ENCODE peak calls at places on chromosomes 16 and 17, in six cellular contexts. W is mesendoderm, N is fibroblast of lung, U is neuronal stem cell, V is SK-N-SH, S is kidney. Z is an unnamed sample.
A peak's percentile ranks its signal among the peaks of the same experiment; 100 is the strongest.

GRCh38 chr17:1484586-1485310 is 7.7 kb downstream of the MYO1C start:
- DNase-seq in N (peak; percentile 25), U (peak; percentile 52), V (peak; percentile 74), W (peak; percentile 91), S (peak; percentile 88), Z (no peak)

GRCh38 chr17:19448341-19449268 is 37.6 kb downstream of the RNF112 start:
- DNase-seq in W (no peak), V (peak; percentile 29), U (no peak), S (no peak), N (peak; percentile 98), Z (peak; percentile 98)

GRCh38 chr16:57537596-57538234 is 1.3 kb upstream of the CCDC102A start:
- DNase-seq in N (no peak), U (no peak), V (no peak), W (no peak), S (no peak), Z (no peak)

GRCh38 chr17:565506-565905 is 149.1 kb downstream of the VPS53 start:
- DNase-seq in S (no peak), W (peak; percentile 35), V (peak; percentile 32), N (no peak), U (no peak), Z (no peak)

GRCh38 chr17:35944151-35944550 is 638 bp upstream of the LYZL6 start:
- DNase-seq in V (no peak), W (peak; percentile 14), U (no peak), N (no peak), S (no peak), Z (no peak)

GRCh38 chr17:67238976-67239375 is 6.0 kb downstream of the HELZ start:
- DNase-seq in S (no peak), V (no peak), U (no peak), W (no peak), N (peak; percentile 33), Z (no peak)

GRCh38 chr16:12262454-12263180 is 286.1 kb downstream of the SNX29 start:
- DNase-seq in N (no peak), U (no peak), S (no peak), V (no peak), W (no peak), Z (no peak)

GRCh38 chr17:42126836-42127235 is 4.2 kb downstream of the HSPB9 start:
- DNase-seq in W (no peak), S (no peak), N (no peak), V (no peak), U (no peak), Z (no peak)

GRCh38 chr17:66777689-66778225 is 57.2 kb upstream of the CACNG5 start:
- DNase-seq in N (peak; percentile 70), S (no peak), U (no peak), W (peak; percentile 96), V (no peak), Z (peak; percentile 60)

GRCh38 chr17:5921919-5922318 is 148.3 kb upstream of the WSCD1 start:
- DNase-seq in N (peak; percentile 33), V (no peak), U (no peak), S (no peak), W (peak; percentile 32), Z (peak; percentile 15)

GRCh38 chr17:65576939-65577338 is 15.5 kb upstream of the AXIN2 start:
- DNase-seq in S (no peak), N (no peak), W (peak; percentile 98), U (no peak), V (no peak), Z (no peak)

GRCh38 chr16:9612267-9612666 is 520.8 kb downstream of the HAPSTR1 start:
- DNase-seq in V (no peak), U (no peak), S (no peak), W (peak; percentile 55), N (peak; percentile 33), Z (peak; percentile 13)

GRCh38 chr17:42908872-42909700 is 8.5 kb downstream of the G6PC1 start:
- DNase-seq in S (no peak), N (peak; percentile 65), U (no peak), W (no peak), V (no peak), Z (peak; percentile 58)

GRCh38 chr17:61789872-61790271 is 73.5 kb downstream of the BRIP1 start:
- DNase-seq in U (no peak), N (no peak), S (no peak), V (no peak), W (no peak), Z (no peak)

GRCh38 chr16:57616241-57616640 is 12.2 kb upstream of the ADGRG1 start:
- DNase-seq in U (no peak), N (no peak), W (no peak), S (peak; percentile 64), V (peak; percentile 11), Z (no peak)

GRCh38 chr16:55255890-55256289 is 68.1 kb upstream of the IRX6 start:
- DNase-seq in W (peak; percentile 48), S (no peak), U (no peak), N (no peak), V (peak; percentile 14), Z (no peak)

GRCh38 chr17:27494192-27495091 is 38.2 kb downstream of the KSR1 start:
- DNase-seq in V (no peak), W (peak; percentile 69), U (no peak), N (peak; percentile 57), S (peak; percentile 92), Z (peak; percentile 49)

GRCh38 chr17:5355416-5356129 is 63.9 kb downstream of the NUP88 start:
- DNase-seq in S (no peak), V (no peak), N (no peak), U (no peak), W (no peak), Z (no peak)

GRCh38 chr17:33972756-33973155 is 282.3 kb upstream of the CCL2 start:
- DNase-seq in S (no peak), W (no peak), U (no peak), N (no peak), V (no peak), Z (no peak)

GRCh38 chr17:16371742-16372141 is 9.1 kb upstream of the UBB start:
- DNase-seq in N (peak; percentile 63), V (peak; percentile 26), U (no peak), W (no peak), S (no peak), Z (peak; percentile 59)

GRCh38 chr16:78493573-78493972 is 394.1 kb downstream of the WWOX start:
- DNase-seq in U (no peak), V (no peak), W (no peak), N (no peak), S (no peak), Z (no peak)

GRCh38 chr16:35198223-35199199 is 1739.1 kb downstream of the TP53TG3F start:
- DNase-seq in U (no peak), V (no peak), N (no peak), W (no peak), S (peak; percentile 44), Z (no peak)

GRCh38 chr16:84888450-84888849 is 68.7 kb downstream of the CRISPLD2 start:
- DNase-seq in U (no peak), V (no peak), W (no peak), S (no peak), N (no peak), Z (no peak)

GRCh38 chr17:59296190-59296589 is 35.3 kb upstream of the YPEL2 start:
- DNase-seq in N (no peak), V (no peak), S (no peak), U (no peak), W (no peak), Z (no peak)

GRCh38 chr16:80554037-80554436 is 13.2 kb downstream of the DYNLRB2 start:
- DNase-seq in U (no peak), V (no peak), S (no peak), N (no peak), W (no peak), Z (no peak)

GRCh38 chr16:49282690-49283375 is 1.2 kb upstream of the CBLN1 start:
- DNase-seq in U (no peak), S (no peak), W (peak; percentile 79), N (no peak), V (peak; percentile 78), Z (no peak)

GRCh38 chr16:50434872-50435478 is 66.2 kb upstream of the BRD7 start:
- DNase-seq in S (no peak), U (no peak), V (no peak), W (no peak), N (no peak), Z (no peak)

GRCh38 chr17:68463211-68463990 is 6.1 kb upstream of the WIPI1 start:
- DNase-seq in N (no peak), W (no peak), V (no peak), U (no peak), S (no peak), Z (no peak)
- H3K9ac ChIP-seq in N (no peak overlapping the region), W (no peak overlapping the region), V (no peak overlapping the region), U (no peak overlapping the region), S (no peak overlapping the region), Z (no peak overlapping the region)

DNA sequence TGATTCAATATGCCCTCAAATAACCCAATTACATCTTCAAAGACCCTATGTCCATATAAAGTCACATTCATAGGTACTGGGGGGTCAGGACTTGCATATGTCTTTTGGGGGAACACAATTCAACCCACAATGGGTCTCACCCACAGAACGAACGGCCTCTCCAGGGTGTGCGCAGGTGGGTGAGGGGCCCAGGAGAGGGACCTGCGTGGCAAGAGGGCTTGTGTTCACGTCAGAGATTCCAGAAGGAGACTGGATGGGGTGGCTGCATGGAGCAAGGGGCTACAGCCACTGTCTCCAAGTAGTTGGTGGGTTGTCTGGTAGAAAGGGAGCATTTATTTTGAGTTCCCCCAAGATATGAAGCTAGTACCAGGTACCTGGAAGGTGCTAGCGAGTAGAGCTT is 212.2 kb downstream of the SEC14L1 start:
- DNase-seq in S (no peak), W (no peak), V (no peak), N (no peak), U (no peak), Z (no peak)
- H3K4me1 ChIP-seq in S (peaks cover 16% of the 10 kb centered on the region), W (no peaks in the 10 kb centered on the region), V (peaks cover 49% of the 10 kb centered on the region), N (peaks cover 40% of the 10 kb centered on the region), U (peaks cover 10% of the 10 kb centered on the region), Z (peaks cover 33% of the 10 kb centered on the region)

GRCh38 chr16:88965826-88966480 is 11.1 kb downstream of the CBFA2T3 start:
- DNase-seq in W (no peak), V (no peak), N (no peak), S (no peak), U (no peak), Z (no peak)
- H3K9ac ChIP-seq in W (no peak overlapping the region), V (no peak overlapping the region), N (no peak overlapping the region), S (no peak overlapping the region), U (no peak overlapping the region), Z (no peak overlapping the region)

DNA sequence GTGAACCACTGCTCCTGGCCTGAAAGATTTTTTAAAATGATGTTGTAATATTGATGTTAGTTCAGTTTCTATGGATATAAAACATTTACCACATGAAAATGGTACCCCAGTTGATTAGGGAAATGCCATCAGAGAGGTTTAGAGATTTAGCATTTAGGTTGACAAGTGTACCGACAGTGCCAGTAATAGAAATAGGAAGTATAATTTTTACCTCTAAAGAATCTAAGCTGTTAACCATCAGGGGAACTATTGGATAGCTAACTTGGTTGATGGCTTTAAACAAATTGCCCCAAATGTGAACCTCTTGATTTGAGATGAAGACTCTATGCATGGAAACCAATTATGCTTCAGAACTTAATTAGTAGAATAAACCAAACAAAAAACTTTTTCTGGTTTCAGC is 6.4 kb downstream of the CBFB start:
- DNase-seq in S (no peak), V (no peak), N (no peak), W (no peak), U (no peak), Z (no peak)
- H3K4me1 ChIP-seq in S (peaks cover 9% of the 10 kb centered on the region), V (peaks cover 11% of the 10 kb centered on the region), N (peaks cover 6% of the 10 kb centered on the region), W (peaks cover under 1% of the 10 kb centered on the region), U (peaks cover 3% of the 10 kb centered on the region), Z (peaks cover 16% of the 10 kb centered on the region)

Z was measured in astrocyte.